ENCODE peak calls at places on chromosomes 6 and 20, in six cellular contexts. Y is EL; I is HTR-8/SVneo; X is nucleus accumbens; C is natural killer cell treated with Interleukin-12 subunit alpha and Interleukin-12 subunit beta and Interleukin-15 and Interleukin-18, amount 100 ng/mL, for 72 hours; B is tibial artery. G is an unnamed sample.

GRCh38 chr6:113513086-113513485 is 344.1 kb upstream of the MARCKS start:
- DNase-seq in X (no peak), B (no peak), C (no peak), I (no peak), Y (no peak), G (no peak)

GRCh38 chr6:130390890-130391289 is 25.1 kb downstream of the TMEM200A start:
- DNase-seq in Y (no peak), C (no peak), I (no peak), B (no peak), X (no peak), G (no peak)

GRCh38 chr20:31666258-31667042 is 28.7 kb downstream of the COX4I2 start:
- DNase-seq in B (peak; percentile 80), X (no peak), I (no peak), C (peak; percentile 80), Y (no peak), G (no peak)

GRCh38 chr6:156992396-156992795 is 215.2 kb downstream of the ARID1B start:
- DNase-seq in B (no peak), X (no peak), I (no peak), C (no peak), Y (no peak), G (peak; percentile 13)

GRCh38 chr6:7150381-7151064 is 42.8 kb downstream of the RREB1 start:
- DNase-seq in X (no peak), I (no peak), C (no peak), B (no peak), Y (no peak), G (no peak)

GRCh38 chr6:8193541-8193940 is 91.2 kb upstream of the EEF1E1 start:
- DNase-seq in C (no peak), B (no peak), I (no peak), X (no peak), Y (peak; percentile 74), G (no peak)

GRCh38 chr6:5590187-5590586 is 328.9 kb downstream of the FARS2 start:
- DNase-seq in C (no peak), Y (no peak), X (no peak), I (no peak), B (no peak), G (no peak)

GRCh38 chr20:13260620-13261279 is 39.7 kb downstream of the ISM1 start:
- DNase-seq in Y (no peak), X (no peak), C (no peak), B (no peak), I (no peak), G (no peak)

GRCh38 chr6:137911675-137912158 is 44.7 kb downstream of the TNFAIP3 start:
- DNase-seq in I (no peak), B (no peak), Y (no peak), X (no peak), C (no peak), G (no peak)

GRCh38 chr20:1893721-1894470 is 1.3 kb upstream of the SIRPA start:
- DNase-seq in C (no peak), B (peak; percentile 65), X (no peak), I (no peak), Y (no peak), G (no peak)

GRCh38 chr6:123962508-123962907 is 158.8 kb downstream of the NKAIN2 start:
- DNase-seq in I (no peak), B (no peak), X (no peak), Y (no peak), C (no peak), G (no peak)

GRCh38 chr6:116676021-116676420 is 5.0 kb upstream of the KPNA5 start:
- DNase-seq in I (no peak), C (no peak), B (no peak), X (no peak), Y (no peak), G (no peak)

GRCh38 chr6:51913265-51913664 is 174.1 kb downstream of the PKHD1 start:
- DNase-seq in X (no peak), I (no peak), Y (no peak), B (no peak), C (no peak), G (no peak)

GRCh38 chr6:116258520-116258919 is 4.6 kb upstream of the TSPYL4 start:
- DNase-seq in Y (no peak), C (no peak), B (no peak), X (no peak), I (no peak), G (no peak)

GRCh38 chr6:7770111-7770510 is 44.2 kb downstream of the BMP6 start:
- DNase-seq in B (no peak), X (no peak), Y (no peak), C (no peak), I (no peak), G (peak; percentile 28)

GRCh38 chr6:14784596-14785360 is 461.1 kb upstream of the JARID2 start:
- DNase-seq in I (no peak), C (no peak), B (no peak), Y (no peak), X (no peak), G (no peak)

GRCh38 chr6:13660893-13661292 is 45.8 kb downstream of the NOL7 start:
- DNase-seq in X (no peak), Y (no peak), B (no peak), C (no peak), I (no peak), G (no peak)

GRCh38 chr6:36098920-36099647 is 31.2 kb upstream of the MAPK13 start:
- DNase-seq in B (no peak), X (no peak), Y (no peak), C (no peak), I (no peak), G (no peak)

GRCh38 chr6:32203435-32204267 is 11.2 kb upstream of the GPSM3 start:
- DNase-seq in Y (no peak), I (no peak), C (no peak), B (no peak), X (no peak), G (no peak)

GRCh38 chr20:36352843-36353553 is 46.9 kb downstream of the DLGAP4 start:
- DNase-seq in X (no peak), I (no peak), C (no peak), B (no peak), Y (no peak), G (no peak)

GRCh38 chr20:58014628-58015315 is 213.7 kb downstream of the ANKRD60 start:
- DNase-seq in X (no peak), Y (no peak), I (no peak), C (no peak), B (peak; percentile 5), G (no peak)

GRCh38 chr6:15897063-15897934 is 231.6 kb upstream of the MYLIP start:
- DNase-seq in Y (peak; percentile 50), X (no peak), C (no peak), I (no peak), B (peak; percentile 47), G (no peak)

G was measured in HCEC 1CT.